ENCODE peak calls at places on chromosome 21, in seven cellular contexts. C is fibroblast of lung; G is heart left ventricle; X is GM23248; V is mesendoderm; T is CD4-positive, CD25-positive, alpha-beta regulatory T cell; R is transverse colon. D is an unnamed sample. For H3K4me1, the result is how much of the 10 kb centered on the place peaks cover.

GRCh38 chr21:39647476-39647875 is 34.7 kb downstream of the B3GALT5 start:
- DNase-seq in X (no peak), V (peak), G (no peak), T (no peak), C (peak), R (no peak), D (no peak)

GRCh38 chr21:28439852-28440251 is 552.8 kb downstream of the LTN1 start:
- DNase-seq in T (no peak), X (peak), G (no peak), R (no peak), C (no peak), V (no peak), D (no peak)

GRCh38 chr21:32090961-32091360 is 187.9 kb downstream of the MIS18A start:
- DNase-seq in T (no peak), G (no peak), V (no peak), R (no peak), X (no peak), C (no peak), D (no peak)

GRCh38 chr21:29145354-29145782 is 14.9 kb downstream of the MAP3K7CL start:
- DNase-seq in V (no peak), X (peak), R (no peak), T (no peak), G (no peak), C (peak), D (peak)

GRCh38 chr21:21688877-21689276 is 690.7 kb downstream of the NCAM2 start:
- DNase-seq in C (peak), V (peak), R (no peak), X (peak), G (no peak), T (no peak), D (no peak)

GRCh38 chr21:15744926-15745325 is 15.1 kb downstream of the USP25 start:
- DNase-seq in T (no peak), V (no peak), R (no peak), C (no peak), G (no peak), X (no peak), D (no peak)

GRCh38 chr21:33541105-33541711 is 709 bp downstream of the GART start:
- DNase-seq in C (peak), X (peak), R (no peak), V (peak), G (no peak), T (no peak), D (no peak)

GRCh38 chr21:34204481-34205439 is 131.4 kb downstream of the MRPS6 start:
- DNase-seq in V (no peak), X (no peak), C (no peak), T (no peak), G (no peak), R (no peak), D (no peak)

GRCh38 chr21:38376235-38376634 is 119.4 kb downstream of the KCNJ15 start:
- DNase-seq in C (no peak), G (peak), X (no peak), R (no peak), V (no peak), T (no peak), D (no peak)

DNA sequence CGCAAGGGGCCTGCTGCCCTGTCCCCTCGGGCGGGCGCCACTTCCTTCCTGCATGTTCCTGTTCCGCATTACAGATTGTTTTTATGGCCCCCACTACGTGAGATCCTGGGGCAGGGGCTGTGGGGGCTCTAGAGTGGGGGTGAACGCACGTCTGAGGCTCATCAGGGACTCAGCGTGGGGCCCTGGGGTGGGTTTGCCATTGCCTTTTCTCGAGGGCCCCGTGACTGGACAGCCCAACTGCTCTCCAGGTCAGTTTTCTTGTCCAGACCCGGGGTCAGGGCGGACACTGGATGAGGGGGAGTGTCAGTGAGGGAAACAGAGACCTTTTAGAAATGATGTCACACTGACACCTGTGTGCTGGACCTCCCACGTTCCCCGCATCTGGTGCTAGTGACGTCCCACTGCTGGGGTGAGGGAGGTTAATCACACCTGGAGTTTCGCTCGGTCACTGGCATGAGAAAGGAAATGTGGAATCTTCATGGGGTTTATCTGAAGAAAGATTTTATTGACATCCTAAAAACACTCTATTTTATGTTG is 65.9 kb downstream of the AGPAT3 start:
- DNase-seq in R (no peak), T (no peak), G (no peak), C (no peak), X (no peak), V (no peak), D (no peak)
- H3K4me3 ChIP-seq in R (no peak), T (no peak), G (no peak), C (no peak), X (no peak), V (no peak), D (no peak)

GRCh38 chr21:41246808-41247207 is 69.8 kb upstream of the FAM3B start:
- DNase-seq in R (no peak), C (no peak), X (no peak), T (no peak), V (no peak), G (no peak), D (no peak)

GRCh38 chr21:41247561-41247968 is 69.0 kb upstream of the FAM3B start:
- DNase-seq in X (no peak), T (no peak), R (peak), V (no peak), C (peak), G (peak), D (peak)

GRCh38 chr21:41247976-41248545 is 68.5 kb upstream of the FAM3B start:
- DNase-seq in C (no peak), T (no peak), R (no peak), G (no peak), V (no peak), X (no peak), D (no peak)

GRCh38 chr21:41243107-41243506 is 73.5 kb upstream of the FAM3B start:
- DNase-seq in C (no peak), T (no peak), V (no peak), X (no peak), G (no peak), R (no peak), D (no peak)

GRCh38 chr21:41245509-41246135 is 71.0 kb upstream of the FAM3B start:
- DNase-seq in T (no peak), R (no peak), X (no peak), G (no peak), V (no peak), C (no peak), D (no peak)
- H3K27ac ChIP-seq in T (no peak), R (no peak), X (no peak), G (no peak), V (no peak), C (no peak), D (no peak)

DNA sequence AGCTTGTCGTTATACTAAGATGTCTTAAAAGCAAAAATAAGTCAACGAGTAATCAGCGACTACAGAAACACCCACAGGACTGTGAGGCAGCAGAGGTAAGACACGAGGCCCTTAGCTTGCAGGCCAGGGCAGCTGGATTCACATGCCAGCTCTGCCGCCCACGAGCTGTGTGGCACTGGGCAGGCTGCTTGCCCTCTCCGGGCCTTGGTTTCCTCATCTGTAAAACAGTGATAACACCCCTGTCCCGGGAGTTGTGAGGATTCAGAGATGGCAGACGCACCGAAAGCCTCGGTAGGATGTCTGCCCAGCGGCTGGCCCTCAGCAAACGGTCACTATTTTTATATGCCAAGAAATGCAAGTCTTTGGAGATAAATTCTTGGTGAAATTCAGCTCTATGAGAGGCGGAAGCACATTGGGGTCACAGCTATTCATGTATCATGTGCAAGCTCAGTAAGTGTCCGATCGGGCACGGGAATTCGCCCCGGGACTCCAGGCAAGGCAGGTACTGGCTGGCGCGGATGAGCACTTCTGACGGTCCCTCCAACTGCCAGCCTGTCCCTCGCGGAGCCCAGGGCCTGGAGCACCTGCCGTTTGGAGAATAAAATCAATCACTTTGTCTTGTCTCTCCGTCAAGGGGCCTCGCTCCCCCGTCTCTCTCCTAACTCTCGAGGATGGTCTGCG is 1.1 kb downstream of the C2CD2 start:
- DNase-seq in X (no peak), G (no peak), C (no peak), R (peak), V (peak), T (no peak), D (peak)
- H3K4me1 ChIP-seq in X (under half), G (under half), C (under half), R (under half), V (under half), T (under half), D (under half)

DNA sequence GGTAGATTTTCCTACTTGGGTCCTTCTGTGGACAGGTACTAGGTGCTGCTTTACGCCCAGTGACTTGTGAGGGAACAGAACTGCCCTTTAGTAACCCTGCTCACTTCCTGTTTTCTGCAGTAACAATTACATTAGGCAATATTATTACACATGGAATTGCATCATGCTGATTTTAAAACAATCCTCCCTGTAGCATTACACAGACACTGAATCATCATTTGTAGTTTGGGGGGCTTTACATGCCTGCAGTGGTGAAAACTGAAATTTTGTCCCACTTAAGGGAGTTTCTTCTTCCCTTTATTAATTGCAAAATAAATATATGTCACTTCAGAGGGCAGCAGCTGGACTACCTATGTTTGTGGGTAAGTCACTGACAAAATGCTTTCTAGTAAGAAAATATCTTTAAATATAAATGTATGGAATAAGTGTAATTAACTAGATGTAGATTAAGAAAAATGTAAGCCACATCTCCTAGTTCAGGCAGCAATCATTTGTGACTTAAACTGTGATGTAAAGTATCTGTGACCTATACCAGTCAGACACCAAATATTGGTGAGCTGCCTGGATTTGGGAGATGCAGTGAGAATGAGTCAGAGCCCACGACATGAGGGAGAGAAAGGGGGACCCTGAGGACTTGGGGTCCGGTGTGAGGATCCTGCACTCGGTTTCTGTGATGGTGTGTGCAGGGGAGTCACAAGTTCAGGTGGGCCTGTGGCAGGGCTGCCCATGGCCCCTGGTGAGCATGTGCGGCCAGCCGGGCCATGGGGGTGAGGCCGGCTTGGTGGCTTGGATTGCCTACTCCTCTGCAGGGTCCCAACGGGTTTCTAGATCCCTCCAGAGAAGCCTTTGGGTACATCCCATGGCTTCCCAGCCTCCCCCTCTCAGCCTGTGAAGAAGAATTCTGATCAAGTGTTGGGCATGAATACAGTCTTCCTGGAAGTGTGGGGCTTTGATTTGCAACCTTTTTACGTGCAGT is 19.2 kb upstream of the ABCG1 start:
- DNase-seq in C (peak), V (peak), X (peak), G (no peak), R (peak), T (no peak), D (no peak)
- H3K4me3 ChIP-seq in C (no peak), V (no peak), X (peak), G (no peak), R (no peak), T (peak), D (no peak)

GRCh38 chr21:36567216-36567917 is 87.4 kb upstream of the CLDN14 start:
- DNase-seq in C (peak), T (no peak), X (no peak), V (no peak), G (no peak), R (no peak), D (no peak)
- H3K27ac ChIP-seq in C (no peak), T (no peak), X (no peak), V (no peak), G (no peak), R (no peak), D (no peak)

DNA sequence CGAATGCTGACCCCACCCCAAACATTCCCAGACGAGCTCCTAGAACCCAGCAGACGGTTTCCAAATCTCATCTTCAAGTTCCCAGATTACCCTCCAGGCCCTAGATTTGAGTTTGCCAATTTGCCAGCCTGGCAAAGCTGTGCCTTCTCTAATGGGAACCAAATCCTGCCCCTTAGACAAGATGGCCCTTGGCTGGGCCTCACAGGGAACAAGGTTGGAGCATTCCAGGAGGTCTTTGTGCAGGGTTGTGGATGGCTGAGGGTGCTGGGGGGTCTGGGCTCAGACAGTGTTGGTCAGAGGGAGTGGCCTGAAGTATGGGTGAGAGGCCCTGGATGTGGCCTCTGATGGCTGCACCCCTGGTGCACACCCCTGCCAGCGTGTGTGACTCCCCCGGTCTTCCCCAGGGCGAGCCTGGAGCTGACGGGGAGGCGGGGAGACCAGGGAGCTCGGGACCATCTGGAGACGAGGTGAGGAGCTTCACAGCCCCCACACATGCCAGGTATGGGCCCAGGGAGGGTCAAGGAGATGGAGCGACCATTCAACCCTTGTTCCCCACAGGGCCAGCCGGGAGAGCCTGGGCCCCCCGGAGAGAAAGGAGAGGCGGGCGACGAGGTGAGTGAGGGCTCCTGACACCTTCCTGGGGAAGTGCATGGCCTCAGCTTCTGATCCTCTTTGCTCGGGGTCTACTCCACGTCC is 10.2 kb downstream of the COL6A1 start:
- DNase-seq in G (no peak), X (peak), V (no peak), T (peak), R (no peak), C (no peak), D (peak)
- H3K4me1 ChIP-seq in G (under half), X (under half), V (under half), T (under half), R (under half), C (under half), D (under half)

DNA sequence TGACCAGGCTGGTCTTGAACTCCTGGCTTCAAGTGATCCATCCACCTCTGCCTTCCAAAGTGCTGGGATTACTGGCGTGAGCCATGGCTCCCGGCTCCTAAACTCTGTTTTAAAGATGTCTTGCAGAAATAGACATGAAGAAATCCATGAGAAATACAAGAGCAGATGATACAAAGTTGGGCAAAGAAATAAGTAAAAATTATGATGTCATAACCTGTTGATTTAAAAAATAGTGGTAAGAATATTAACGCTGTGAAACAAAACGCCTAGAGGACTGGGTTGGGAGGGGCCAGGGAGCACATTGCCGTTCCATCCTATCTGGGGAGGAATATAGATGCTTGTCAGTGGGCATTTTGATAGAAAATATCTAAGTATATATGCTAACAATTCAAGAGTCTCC is 1.2 kb upstream of the ITGB2 start:
- DNase-seq in C (no peak), V (no peak), X (no peak), G (no peak), R (no peak), T (no peak), D (no peak)
- H3K4me3 ChIP-seq in C (no peak), V (no peak), X (no peak), G (no peak), R (no peak), T (peak), D (no peak)

DNA sequence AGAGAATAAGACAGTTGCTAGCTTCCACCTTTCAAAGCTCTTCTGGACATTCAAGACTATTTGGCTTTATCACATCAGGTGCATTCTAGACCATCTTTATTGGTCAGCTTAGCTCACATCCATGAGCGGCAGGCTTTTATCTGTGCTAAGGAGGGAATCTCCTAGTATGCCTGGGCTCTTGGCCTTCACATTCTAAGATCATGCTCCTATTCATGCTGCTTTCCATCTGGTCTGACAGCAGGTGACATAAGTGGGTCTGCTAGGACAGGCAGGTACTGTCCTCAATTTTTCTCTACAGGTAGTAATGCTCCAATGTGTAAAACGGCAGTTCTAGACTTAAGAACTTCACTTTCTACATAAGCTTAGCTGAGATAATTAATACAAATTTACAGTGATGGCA is 39.2 kb upstream of the ADAMTS1 start:
- DNase-seq in V (no peak), C (no peak), G (no peak), T (no peak), X (no peak), R (no peak), D (no peak)
- H3K27ac ChIP-seq in V (no peak), C (no peak), G (no peak), T (no peak), X (no peak), R (no peak), D (no peak)